ENCODE peak calls at places on chromosome 1, in ten cellular contexts. Z is breast epithelium, H is adrenal gland, D is right lobe of liver, E is sigmoid colon, J is stomach, C is A549, T is heart left ventricle, A is esophagus muscularis mucosa, Y is tibial nerve. U is an unnamed sample.

GRCh38 chr1:68795956-68796355 is 299.1 kb upstream of the DEPDC1 start:
- DNase-seq in E (no peak), Y (no peak), T (no peak), H (no peak), A (no peak), C (no peak), D (no peak), Z (no peak), J (no peak), U (no peak)

GRCh38 chr1:212665241-212666115 is 34.2 kb downstream of the BATF3 start:
- DNase-seq in C (peak), Y (peak), E (peak), D (peak), T (peak), A (peak), Z (peak), J (peak), H (peak), U (peak)

GRCh38 chr1:201119826-201120225 is 7.2 kb downstream of the ASCL5 start:
- DNase-seq in E (no peak), A (no peak), T (no peak), D (no peak), Y (no peak), H (no peak), J (no peak), C (no peak), Z (no peak), U (no peak)

GRCh38 chr1:55957233-55957632 is 622.1 kb downstream of the PLPP3 start:
- DNase-seq in Y (no peak), E (no peak), J (no peak), H (no peak), Z (no peak), D (no peak), T (no peak), A (no peak), C (no peak), U (no peak)

GRCh38 chr1:6176751-6177150 is 3.4 kb downstream of the CHD5 start:
- DNase-seq in J (no peak), H (no peak), C (no peak), E (no peak), Z (no peak), A (no peak), Y (no peak), T (no peak), D (no peak), U (no peak)

GRCh38 chr1:198318092-198318491 is 161.3 kb downstream of the NEK7 start:
- DNase-seq in D (no peak), H (no peak), J (no peak), T (no peak), A (no peak), C (no peak), Z (no peak), Y (no peak), E (no peak), U (no peak)

GRCh38 chr1:5830771-5831599 is 161.2 kb downstream of the NPHP4 start:
- DNase-seq in E (no peak), A (no peak), T (no peak), C (no peak), J (no peak), Y (no peak), D (no peak), H (no peak), Z (no peak), U (no peak)

GRCh38 chr1:184469391-184469790 is 82.6 kb downstream of the C1orf21 start:
- DNase-seq in A (no peak), E (no peak), C (no peak), Y (no peak), T (no peak), D (no peak), Z (no peak), J (no peak), H (no peak), U (no peak)

GRCh38 chr1:164748253-164748899 is 189.4 kb downstream of the PBX1 start:
- DNase-seq in Y (peak), D (no peak), H (peak), A (no peak), J (no peak), C (peak), Z (no peak), E (peak), T (peak), U (no peak)

GRCh38 chr1:12469493-12469892 is 148.5 kb downstream of the DHRS3 start:
- DNase-seq in J (no peak), Y (no peak), H (no peak), D (no peak), C (no peak), A (no peak), E (no peak), T (no peak), Z (no peak), U (no peak)

GRCh38 chr1:109817881-109818280 is 54.2 kb upstream of the EPS8L3 start:
- DNase-seq in E (no peak), D (no peak), H (no peak), Z (no peak), J (no peak), Y (no peak), A (no peak), C (no peak), T (no peak), U (no peak)

GRCh38 chr1:109819365-109819764 is 55.6 kb upstream of the EPS8L3 start:
- DNase-seq in Z (no peak), A (no peak), E (no peak), J (no peak), D (no peak), T (no peak), Y (no peak), C (no peak), H (no peak), U (no peak)

GRCh38 chr1:109819906-109820305 is 56.2 kb upstream of the EPS8L3 start:
- DNase-seq in Y (no peak), E (no peak), A (no peak), H (no peak), C (no peak), D (no peak), Z (no peak), J (no peak), T (no peak), U (no peak)

GRCh38 chr1:109816975-109817535 is 53.3 kb upstream of the EPS8L3 start:
- DNase-seq in T (no peak), E (no peak), Y (no peak), C (no peak), Z (no peak), J (no peak), A (no peak), H (no peak), D (no peak), U (no peak)

DNA sequence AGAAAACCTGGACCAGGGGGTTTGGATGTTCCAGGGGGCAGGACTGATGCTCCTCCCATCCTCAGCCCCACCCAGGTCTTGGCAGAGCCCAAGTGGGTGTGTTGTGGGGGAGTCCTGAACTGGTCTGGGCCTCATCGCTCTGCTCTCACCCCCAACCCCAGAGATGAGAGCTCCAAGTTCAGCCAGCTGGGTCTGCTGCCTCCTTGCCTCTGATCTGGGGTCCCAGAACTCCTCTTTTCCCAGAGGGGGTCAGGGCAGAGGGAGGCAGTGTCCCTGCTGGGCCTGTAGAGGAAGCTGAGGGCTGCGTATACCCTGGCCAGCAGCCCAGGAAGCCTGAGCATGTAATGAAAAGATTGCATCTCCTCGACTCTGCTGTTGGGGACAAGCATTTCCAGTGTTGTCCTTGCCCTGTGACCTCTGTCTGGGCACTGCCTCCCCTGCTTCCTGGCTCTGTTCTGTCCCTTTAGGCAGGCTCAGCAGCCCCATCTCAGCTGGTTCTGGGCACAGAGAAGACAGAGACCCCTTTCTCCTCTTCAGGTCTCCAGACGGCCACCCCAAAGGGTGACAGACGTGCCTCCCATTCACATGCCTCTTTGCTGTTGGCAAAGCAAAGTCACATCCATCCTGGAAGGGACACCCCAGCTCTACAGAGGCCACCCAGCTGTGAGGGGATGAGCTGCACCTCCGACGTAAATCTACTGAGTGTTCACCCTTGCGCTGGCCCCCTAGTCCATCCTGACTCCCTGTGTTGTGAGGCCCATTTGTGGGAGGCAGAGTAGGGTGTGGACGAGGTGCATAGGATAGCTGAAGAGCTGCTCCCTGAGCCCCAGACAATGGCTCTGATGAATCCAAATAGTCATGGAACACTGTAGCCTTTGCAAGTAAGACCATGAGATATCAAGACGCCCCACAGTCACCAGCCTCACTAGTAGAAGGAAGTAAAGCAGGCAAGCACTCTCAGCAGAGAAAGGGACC is 54.9 kb upstream of the EPS8L3 start:
- DNase-seq in J (no peak), H (peak), C (no peak), T (no peak), Z (no peak), Y (no peak), A (no peak), E (no peak), D (no peak), U (no peak)
- TF ChIP-seq POLR2A in J (no peak), H (no peak), C (no peak), T (no peak), Z (no peak), Y (no peak), A (no peak), E (no peak), D (no peak), U (no peak)

GRCh38 chr1:93178418-93178817 is 1.8 kb downstream of the TMED5 start:
- DNase-seq in E (no peak), H (no peak), J (no peak), A (no peak), Z (no peak), T (no peak), C (no peak), D (no peak), Y (no peak), U (no peak)

GRCh38 chr1:93177991-93178390 is 2.2 kb downstream of the TMED5 start:
- DNase-seq in J (no peak), C (no peak), D (no peak), T (no peak), Y (no peak), Z (no peak), E (no peak), A (no peak), H (no peak), U (no peak)

GRCh38 chr1:93180723-93181613 is at the start of gene CCDC18:
- DNase-seq in C (no peak), H (no peak), J (no peak), A (no peak), D (no peak), Z (no peak), E (no peak), T (peak), Y (peak), U (peak)

GRCh38 chr1:93179886-93180722 is at the start of gene TMED5:
- DNase-seq in J (peak), E (peak), D (peak), T (peak), H (peak), Z (peak), C (peak), Y (peak), A (peak), U (peak)
- TF ChIP-seq POLR2A in J (no peak), E (peak), D (peak), T (peak), H (peak), Z (peak), C (peak), Y (peak), A (peak), U (peak)

GRCh38 chr1:28035420-28035819 is 53.0 kb downstream of the EYA3 start:
- DNase-seq in C (no peak), J (no peak), A (no peak), Z (no peak), D (no peak), H (no peak), Y (no peak), T (no peak), E (no peak), U (no peak)
- TF ChIP-seq POLR2A in C (no peak), J (no peak), A (no peak), Z (no peak), D (no peak), H (no peak), Y (no peak), T (no peak), E (no peak), U (no peak)

DNA sequence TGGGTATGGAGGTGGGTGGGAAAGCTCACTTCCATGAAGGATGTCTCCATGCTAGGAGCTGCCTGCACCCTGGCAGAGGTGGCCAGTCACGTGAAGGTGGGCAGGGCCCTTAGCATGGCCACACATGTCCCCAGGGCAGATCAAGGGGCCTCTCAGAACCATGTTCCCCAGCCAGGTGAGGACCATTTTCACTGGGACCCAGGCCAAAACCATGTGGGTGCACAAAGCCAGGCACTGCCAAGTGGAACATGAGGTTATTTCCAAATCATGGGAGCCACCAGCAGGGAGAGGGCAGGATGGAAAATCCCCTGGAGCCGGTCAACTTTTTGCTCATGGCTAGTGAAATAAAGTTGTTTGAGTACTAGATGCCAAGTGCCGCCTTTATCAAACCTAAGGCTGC is 9.7 kb downstream of the ZNF692 start:
- DNase-seq in E (peak), J (peak), Y (no peak), D (no peak), A (no peak), C (no peak), H (no peak), Z (no peak), T (no peak), U (no peak)
- TF ChIP-seq POLR2A in E (no peak), J (no peak), Y (no peak), D (no peak), A (no peak), C (no peak), H (no peak), Z (no peak), T (no peak), U (no peak)

GRCh38 chr1:222643937-222644648 is 26.2 kb downstream of the MIA3 start:
- DNase-seq in D (peak), Y (peak), A (peak), H (peak), J (peak), T (peak), C (peak), Z (peak), E (peak), U (peak)
- TF ChIP-seq POLR2A in D (peak), Y (peak), A (peak), H (peak), J (no peak), T (peak), C (peak), Z (no peak), E (peak), U (peak)

GRCh38 chr1:42657981-42658879 is at the start of gene PPIH:
- DNase-seq in C (peak), E (peak), J (peak), A (peak), T (peak), H (peak), D (peak), Z (peak), Y (peak), U (peak)
- TF ChIP-seq POLR2A in C (peak), E (no peak), J (no peak), A (no peak), T (peak), H (peak), D (peak), Z (peak), Y (no peak), U (peak)